ENCODE peak calls at places on chromosomes 2 and 18, in four cellular contexts. One of them, this sample, is unnamed.

GRCh38 chr2:189570565-189570964 is 10.0 kb downstream of the SLC40A1 start:
- DNase-seq in HT-29: no peak
- DNase-seq in aorta: no peak
- DNase-seq in NCI-H82: no peak
- DNase-seq in this sample: no peak

GRCh38 chr2:33134086-33134763 is 187.5 kb downstream of the LTBP1 start:
- DNase-seq in HT-29: no peak
- DNase-seq in aorta: peak; percentile 77
- DNase-seq in NCI-H82: peak; percentile 10
- DNase-seq in this sample: peak; percentile 63

GRCh38 chr2:188665196-188665595 is 309.0 kb upstream of the COL3A1 start:
- DNase-seq in HT-29: no peak
- DNase-seq in aorta: no peak
- DNase-seq in NCI-H82: no peak
- DNase-seq in this sample: peak; percentile 3

GRCh38 chr2:33278245-33278943 is 198.1 kb upstream of the RASGRP3 start:
- DNase-seq in HT-29: no peak
- DNase-seq in aorta: no peak
- DNase-seq in NCI-H82: no peak
- DNase-seq in this sample: no peak

GRCh38 chr18:12000072-12000659 is 18.9 kb downstream of the IMPA2 start:
- DNase-seq in HT-29: no peak
- DNase-seq in aorta: no peak
- DNase-seq in NCI-H82: no peak
- DNase-seq in this sample: peak; percentile 44

GRCh38 chr18:26327062-26327461 is 100.8 kb downstream of the TAF4B start:
- DNase-seq in HT-29: no peak
- DNase-seq in aorta: no peak
- DNase-seq in NCI-H82: no peak
- DNase-seq in this sample: no peak

GRCh38 chr18:62128157-62128556 is 58.7 kb downstream of the PIGN start:
- DNase-seq in HT-29: no peak
- DNase-seq in aorta: no peak
- DNase-seq in NCI-H82: peak; percentile 11
- DNase-seq in this sample: no peak

GRCh38 chr2:95539290-95539689 is 52.5 kb upstream of the TRIM43 start:
- DNase-seq in HT-29: no peak
- DNase-seq in aorta: no peak
- DNase-seq in NCI-H82: no peak
- DNase-seq in this sample: no peak

GRCh38 chr2:12177052-12177994 is 430.9 kb downstream of the LPIN1 start:
- DNase-seq in HT-29: peak; percentile 41
- DNase-seq in aorta: peak; percentile 79
- DNase-seq in NCI-H82: no peak
- DNase-seq in this sample: peak; percentile 80

GRCh38 chr2:59590802-59591201 is 962.7 kb downstream of the BCL11A start:
- DNase-seq in HT-29: no peak
- DNase-seq in aorta: no peak
- DNase-seq in NCI-H82: no peak
- DNase-seq in this sample: no peak

GRCh38 chr2:110211938-110212858 is at the start of gene MTLN:
- DNase-seq in HT-29: peak; percentile 76
- DNase-seq in aorta: peak; percentile 70
- DNase-seq in NCI-H82: peak; percentile 75
- DNase-seq in this sample: peak; percentile 94

GRCh38 chr2:196601430-196602306 is 37.8 kb upstream of the CCDC150 start:
- DNase-seq in HT-29: peak; percentile 86
- DNase-seq in aorta: peak; percentile 83
- DNase-seq in NCI-H82: no peak
- DNase-seq in this sample: peak; percentile 99

GRCh38 chr2:14633031-14633430 is 514 bp downstream of the LRATD1 start:
- DNase-seq in HT-29: no peak
- DNase-seq in aorta: no peak
- DNase-seq in NCI-H82: peak; percentile 61
- DNase-seq in this sample: peak; percentile 74

GRCh38 chr18:48467231-48467630 is 58.0 kb upstream of the ZBTB7C start:
- DNase-seq in HT-29: no peak
- DNase-seq in aorta: no peak
- DNase-seq in NCI-H82: no peak
- DNase-seq in this sample: no peak

GRCh38 chr2:15797231-15797945 is 143.0 kb upstream of the MYCN start:
- DNase-seq in HT-29: no peak
- DNase-seq in aorta: no peak
- DNase-seq in NCI-H82: peak; percentile 74
- DNase-seq in this sample: peak; percentile 15

GRCh38 chr2:215454519-215454918 is 18.7 kb upstream of the FN1 start:
- DNase-seq in HT-29: peak; percentile 63
- DNase-seq in aorta: no peak
- DNase-seq in NCI-H82: peak; percentile 64
- DNase-seq in this sample: peak; percentile 54

GRCh38 chr2:112712903-112713584 is 7.8 kb upstream of the NT5DC4 start:
- DNase-seq in HT-29: no peak
- DNase-seq in aorta: no peak
- DNase-seq in NCI-H82: no peak
- DNase-seq in this sample: no peak

GRCh38 chr18:293557-293956 is 25.7 kb upstream of the THOC1 start:
- DNase-seq in HT-29: no peak
- DNase-seq in aorta: no peak
- DNase-seq in NCI-H82: no peak
- DNase-seq in this sample: no peak

GRCh38 chr2:109282865-109283264 is 153.9 kb downstream of the SH3RF3 start:
- DNase-seq in HT-29: no peak
- DNase-seq in aorta: no peak
- DNase-seq in NCI-H82: no peak
- DNase-seq in this sample: no peak

GRCh38 chr2:23628926-23629325 is 243.9 kb downstream of the KLHL29 start:
- DNase-seq in HT-29: no peak
- DNase-seq in aorta: no peak
- DNase-seq in NCI-H82: no peak
- DNase-seq in this sample: no peak

GRCh38 chr18:79573921-79574491 is 105.6 kb upstream of the CTDP1 start:
- DNase-seq in HT-29: no peak
- DNase-seq in aorta: peak; percentile 33
- DNase-seq in NCI-H82: no peak
- DNase-seq in this sample: no peak

GRCh38 chr2:126657636-126658315 is 1.8 kb downstream of the GYPC start:
- DNase-seq in HT-29: peak; percentile 19
- DNase-seq in aorta: peak; percentile 93
- DNase-seq in NCI-H82: no peak
- DNase-seq in this sample: no peak

GRCh38 chr2:65545818-65546217 is 113.4 kb upstream of the SPRED2 start:
- DNase-seq in HT-29: peak; percentile 65
- DNase-seq in aorta: no peak
- DNase-seq in NCI-H82: no peak
- DNase-seq in this sample: peak; percentile 41

GRCh38 chr2:241879326-241879725 is 9.8 kb downstream of the RTP5 start:
- DNase-seq in HT-29: no peak
- DNase-seq in aorta: no peak
- DNase-seq in NCI-H82: no peak
- DNase-seq in this sample: no peak

GRCh38 chr2:212994976-212995375 is 156.4 kb downstream of the IKZF2 start:
- DNase-seq in HT-29: no peak
- DNase-seq in aorta: no peak
- DNase-seq in NCI-H82: no peak
- DNase-seq in this sample: no peak

GRCh38 chr2:231093956-231094355 is 30.9 kb downstream of the HTR2B start:
- DNase-seq in HT-29: no peak
- DNase-seq in aorta: no peak
- DNase-seq in NCI-H82: no peak
- DNase-seq in this sample: no peak

GRCh38 chr2:129914538-129915302 is 64.7 kb upstream of the RAB6C start:
- DNase-seq in HT-29: no peak
- DNase-seq in aorta: no peak
- DNase-seq in NCI-H82: no peak
- DNase-seq in this sample: no peak

GRCh38 chr2:109166811-109167210 is 37.8 kb downstream of the SH3RF3 start:
- DNase-seq in HT-29: no peak
- DNase-seq in aorta: no peak
- DNase-seq in NCI-H82: no peak
- DNase-seq in this sample: no peak

GRCh38 chr2:62297642-62298010 is 101.7 kb downstream of the B3GNT2 start:
- DNase-seq in HT-29: peak; percentile 17
- DNase-seq in aorta: no peak
- DNase-seq in NCI-H82: peak; percentile 19
- DNase-seq in this sample: peak; percentile 43

GRCh38 chr2:211793783-211794182 is 744.8 kb downstream of the ERBB4 start:
- DNase-seq in HT-29: no peak
- DNase-seq in aorta: no peak
- DNase-seq in NCI-H82: no peak
- DNase-seq in this sample: no peak

GRCh38 chr2:224958466-224958857 is 83.8 kb downstream of the DOCK10 start:
- DNase-seq in HT-29: no peak
- DNase-seq in aorta: no peak
- DNase-seq in NCI-H82: no peak
- DNase-seq in this sample: no peak

GRCh38 chr2:71004857-71005256 is 10.2 kb upstream of the TEX261 start:
- DNase-seq in HT-29: no peak
- DNase-seq in aorta: no peak
- DNase-seq in NCI-H82: no peak
- DNase-seq in this sample: no peak

GRCh38 chr2:120949027-120949956 is 213.6 kb downstream of the GLI2 start:
- DNase-seq in HT-29: peak; percentile 64
- DNase-seq in aorta: no peak
- DNase-seq in NCI-H82: peak; percentile 57
- DNase-seq in this sample: peak; percentile 81

GRCh38 chr2:12261993-12262680 is 454.6 kb upstream of the TRIB2 start:
- DNase-seq in HT-29: no peak
- DNase-seq in aorta: no peak
- DNase-seq in NCI-H82: no peak
- DNase-seq in this sample: peak; percentile 29

GRCh38 chr2:231800493-231801091 is 14.3 kb downstream of the COPS7B start:
- DNase-seq in HT-29: peak; percentile 53
- DNase-seq in aorta: no peak
- DNase-seq in NCI-H82: peak; percentile 47
- DNase-seq in this sample: peak; percentile 51

GRCh38 chr2:15302154-15302553 is 259.0 kb downstream of the NBAS start:
- DNase-seq in HT-29: no peak
- DNase-seq in aorta: no peak
- DNase-seq in NCI-H82: no peak
- DNase-seq in this sample: no peak

GRCh38 chr2:48768669-48769068 is 13.1 kb upstream of the LHCGR start:
- DNase-seq in HT-29: no peak
- DNase-seq in aorta: no peak
- DNase-seq in NCI-H82: no peak
- DNase-seq in this sample: no peak

GRCh38 chr2:168669151-168669550 is 133.3 kb upstream of the NOSTRIN start:
- DNase-seq in HT-29: no peak
- DNase-seq in aorta: no peak
- DNase-seq in NCI-H82: no peak
- DNase-seq in this sample: no peak

This sample was measured in DMS53.